ENCODE peak calls at places on chromosomes 4 and X, in five cellular contexts. N, V, P, B and S are unnamed samples.

GRCh38 chr4:124414641-124415040 is 297.9 kb downstream of the ANKRD50 start:
- DNase-seq in N (no peak), V (no peak), B (no peak), P (peak), S (no peak)

GRCh38 chr4:38949416-38950051 is 81.9 kb downstream of the FAM114A1 start:
- DNase-seq in N (peak), V (no peak), B (no peak), P (peak), S (no peak)

GRCh38 chr4:40462326-40462725 is 127.2 kb downstream of the CHRNA9 start:
- DNase-seq in N (no peak), V (no peak), P (no peak), B (no peak), S (peak)

GRCh38 chrX:113804293-113804692 is 779.6 kb upstream of the HTR2C start:
- DNase-seq in P (no peak), V (no peak), B (no peak), N (no peak), S (no peak)

GRCh38 chrX:24965400-24965799 is 50.4 kb downstream of the ARX start:
- DNase-seq in P (no peak), N (no peak), V (no peak), B (no peak), S (no peak)

GRCh38 chrX:10725071-10725470 is 104.7 kb upstream of the MID1 start:
- DNase-seq in N (no peak), V (no peak), P (no peak), B (no peak), S (no peak)

GRCh38 chr4:89754531-89754930 is 82.4 kb downstream of the SNCA start:
- DNase-seq in P (peak), V (no peak), B (no peak), N (no peak), S (no peak)

GRCh38 chrX:46575991-46576392 is 2.4 kb downstream of the CHST7 start:
- DNase-seq in B (no peak), V (peak), P (peak), N (peak), S (no peak)

GRCh38 chr4:125421547-125421946 is 106.8 kb downstream of the FAT4 start:
- DNase-seq in P (no peak), N (no peak), B (no peak), V (no peak), S (no peak)

GRCh38 chr4:27005512-27006246 is 145.0 kb downstream of the STIM2 start:
- DNase-seq in V (no peak), B (no peak), P (peak), N (no peak), S (no peak)

GRCh38 chrX:55867254-55867653 is 149.7 kb downstream of the RRAGB start:
- DNase-seq in V (no peak), N (no peak), B (peak), P (peak), S (peak)

GRCh38 chr4:186068581-186069402 is at the start of gene TLR3:
- DNase-seq in P (peak), N (no peak), V (no peak), B (peak), S (no peak)

GRCh38 chrX:15376956-15377355 is 7.3 kb downstream of the VEGFD start:
- DNase-seq in B (no peak), V (no peak), N (no peak), P (peak), S (no peak)

GRCh38 chr4:143359794-143360193 is 23.1 kb downstream of the GAB1 start:
- DNase-seq in P (no peak), N (no peak), V (no peak), B (no peak), S (no peak)

GRCh38 chr4:73528171-73528570 is 46.6 kb downstream of the AFM start:
- DNase-seq in P (no peak), B (no peak), V (no peak), N (no peak), S (no peak)

GRCh38 chr4:40043786-40044185 is 12.9 kb upstream of the N4BP2 start:
- DNase-seq in B (no peak), V (no peak), P (no peak), N (no peak), S (no peak)

GRCh38 chr4:186204103-186204559 is 12.8 kb downstream of the CYP4V2 start:
- DNase-seq in P (no peak), B (no peak), N (peak), V (peak), S (no peak)

GRCh38 chr4:24328300-24328699 is 256.1 kb downstream of the DHX15 start:
- DNase-seq in N (no peak), B (no peak), V (no peak), P (no peak), S (no peak)

GRCh38 chr4:125021189-125021588 is 293.6 kb upstream of the FAT4 start:
- DNase-seq in V (no peak), P (no peak), N (no peak), B (no peak), S (no peak)

GRCh38 chrX:48003367-48003757 is 427 bp downstream of the ZNF182 start:
- DNase-seq in P (no peak), N (peak), V (no peak), B (no peak), S (no peak)

GRCh38 chr4:70651864-70652506 is 14.3 kb downstream of the JCHAIN start:
- DNase-seq in V (no peak), P (peak), B (no peak), N (no peak), S (no peak)

GRCh38 chr4:119493419-119493818 is 135.2 kb downstream of the PDE5A start:
- DNase-seq in V (no peak), B (no peak), P (peak), N (no peak), S (no peak)

GRCh38 chr4:9704551-9705332 is 76.7 kb upstream of the DRD5 start:
- DNase-seq in N (no peak), P (no peak), V (no peak), B (peak), S (no peak)

GRCh38 chrX:8971116-8971515 is 62.8 kb downstream of the FAM9B start:
- DNase-seq in P (peak), V (no peak), B (no peak), N (no peak), S (peak)

GRCh38 chr4:103718993-103719319 is 829 bp downstream of the TACR3 start:
- DNase-seq in V (no peak), N (no peak), P (peak), B (no peak), S (no peak)

GRCh38 chr4:163398238-163398637 is 54.5 kb downstream of the NPY5R start:
- DNase-seq in N (no peak), B (no peak), P (no peak), V (no peak), S (no peak)

GRCh38 chrX:39133971-39134370 is 332.7 kb downstream of the MID1IP1 start:
- DNase-seq in B (peak), P (no peak), N (peak), V (no peak), S (no peak)

GRCh38 chr4:2284934-2285664 is 23.2 kb upstream of the MXD4 start:
- DNase-seq in P (peak), V (peak), N (peak), B (no peak), S (no peak)

GRCh38 chrX:123184858-123185251 is 777 bp downstream of the GRIA3 start:
- DNase-seq in N (no peak), V (no peak), B (no peak), P (peak), S (no peak)

GRCh38 chr4:80171251-80171650 is 26.1 kb upstream of the PRDM8 start:
- DNase-seq in B (no peak), N (no peak), V (no peak), P (peak), S (no peak)

GRCh38 chrX:47186096-47186740 is 7.4 kb upstream of the UBA1 start:
- DNase-seq in B (no peak), V (no peak), N (no peak), P (no peak), S (no peak)

GRCh38 chr4:151276787-151277557 is at the start of gene PRSS48:
- DNase-seq in N (peak), V (peak), P (peak), B (peak), S (no peak)

GRCh38 chr4:13615162-13615561 is 12.4 kb downstream of the BOD1L1 start:
- DNase-seq in P (no peak), B (no peak), N (no peak), V (no peak), S (no peak)

GRCh38 chrX:129957241-129958099 is 25.0 kb upstream of the BCORL1 start:
- DNase-seq in B (peak), V (peak), N (peak), P (peak), S (peak)

GRCh38 chr4:5973033-5973432 is 45.2 kb downstream of the C4orf50 start:
- DNase-seq in P (no peak), N (no peak), B (no peak), V (peak), S (no peak)

GRCh38 chr4:168551211-168551610 is 54.4 kb downstream of the PALLD start:
- DNase-seq in B (no peak), V (no peak), P (peak), N (no peak), S (no peak)

DNA sequence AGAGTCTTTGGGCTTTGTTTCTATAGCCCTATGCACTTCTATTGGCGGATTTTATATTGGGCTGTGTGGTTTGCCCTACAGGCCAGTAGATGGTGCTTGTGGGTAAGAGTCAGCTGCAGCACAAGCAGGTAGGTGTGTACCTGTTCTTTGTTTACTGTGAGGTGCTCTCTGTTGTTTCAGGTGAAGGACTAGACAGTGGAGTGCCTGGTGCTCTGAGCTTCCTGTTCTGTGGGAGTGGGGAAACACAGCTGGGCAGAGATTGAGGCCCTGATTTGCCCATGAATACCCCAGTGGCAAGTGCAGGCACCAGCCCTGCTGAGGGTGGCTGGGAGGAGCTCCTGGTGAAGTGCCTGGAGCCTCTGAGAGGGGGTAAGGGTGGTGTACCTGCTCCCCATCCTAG is 26.3 kb upstream of the UCP1 start:
- DNase-seq in N (peak), B (peak), V (no peak), P (peak), S (peak)
- TF ChIP-seq CTCF in N (peak), B (no peak), V (no peak), P (peak), S (peak)

GRCh38 chr4:25658357-25658771 is 2.7 kb downstream of the SLC34A2 start:
- DNase-seq in P (no peak), V (no peak), N (no peak), B (no peak), S (no peak)

GRCh38 chr4:25656031-25656430 is 380 bp downstream of the SLC34A2 start:
- DNase-seq in B (no peak), N (no peak), V (no peak), P (no peak), S (no peak)

GRCh38 chr4:25650271-25650670 is 5.4 kb upstream of the SLC34A2 start:
- DNase-seq in V (no peak), N (no peak), B (no peak), P (no peak), S (no peak)

GRCh38 chr4:25654971-25655963 is at the start of gene SLC34A2:
- DNase-seq in B (peak), N (peak), V (no peak), P (no peak), S (no peak)

GRCh38 chr4:25654031-25654970 is 1.4 kb upstream of the SLC34A2 start:
- DNase-seq in B (no peak), N (peak), V (no peak), P (no peak), S (no peak)
- H3K4me3 ChIP-seq in B (no peak), N (no peak), V (no peak), P (no peak), S (no peak)

GRCh38 chr4:52868138-52868537 is 6.0 kb downstream of the RASL11B start:
- DNase-seq in V (no peak), N (no peak), P (no peak), B (no peak), S (no peak)
- TF ChIP-seq CTCF in V (no peak), N (no peak), P (no peak), B (no peak), S (no peak)

DNA sequence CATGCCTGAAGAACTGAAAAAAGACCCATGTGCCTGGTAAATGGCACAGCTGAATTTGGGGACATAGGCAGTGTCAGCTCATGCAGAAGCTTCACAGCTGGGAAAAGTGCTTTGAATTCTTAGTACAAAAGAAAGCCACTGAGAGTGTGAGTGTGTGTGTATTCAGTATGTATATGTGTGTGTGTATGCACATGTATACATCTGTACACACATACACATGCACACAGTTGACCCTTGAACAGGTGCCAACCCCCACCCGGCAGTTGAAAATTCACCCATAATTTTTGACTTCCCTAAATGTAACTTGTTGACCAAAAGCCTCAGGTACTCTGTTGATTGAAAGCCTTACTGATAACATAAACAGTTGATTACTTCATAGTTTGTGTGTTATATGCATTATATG is 49.5 kb upstream of the ENPP6 start:
- DNase-seq in V (no peak), N (no peak), B (no peak), P (no peak), S (no peak)
- H3K4me3 ChIP-seq in V (no peak), N (no peak), B (no peak), P (no peak), S (peak)

GRCh38 chr4:951594-952468 is 19.6 kb downstream of the TMEM175 start:
- DNase-seq in N (no peak), V (peak), B (no peak), P (no peak), S (no peak)

GRCh38 chr4:954211-955020 is 19.0 kb downstream of the DGKQ start:
- DNase-seq in P (no peak), B (no peak), N (no peak), V (no peak), S (no peak)

GRCh38 chr4:952881-953573 is 20.3 kb downstream of the DGKQ start:
- DNase-seq in B (no peak), V (no peak), P (no peak), N (no peak), S (no peak)

GRCh38 chr4:955161-955921 is 18.0 kb downstream of the DGKQ start:
- DNase-seq in V (peak), P (no peak), B (no peak), N (peak), S (no peak)

GRCh38 chr4:953574-953915 is 19.8 kb downstream of the DGKQ start:
- DNase-seq in N (peak), B (no peak), P (no peak), V (no peak), S (no peak)
- TF ChIP-seq CTCF in N (no peak), B (no peak), P (no peak), V (no peak), S (no peak)

GRCh38 chr4:184528713-184529112 is 54.4 kb upstream of the IRF2 start:
- DNase-seq in B (no peak), V (no peak), N (no peak), P (no peak), S (no peak)
- H3K4me3 ChIP-seq in B (no peak), V (no peak), N (no peak), P (no peak), S (no peak)

DNA sequence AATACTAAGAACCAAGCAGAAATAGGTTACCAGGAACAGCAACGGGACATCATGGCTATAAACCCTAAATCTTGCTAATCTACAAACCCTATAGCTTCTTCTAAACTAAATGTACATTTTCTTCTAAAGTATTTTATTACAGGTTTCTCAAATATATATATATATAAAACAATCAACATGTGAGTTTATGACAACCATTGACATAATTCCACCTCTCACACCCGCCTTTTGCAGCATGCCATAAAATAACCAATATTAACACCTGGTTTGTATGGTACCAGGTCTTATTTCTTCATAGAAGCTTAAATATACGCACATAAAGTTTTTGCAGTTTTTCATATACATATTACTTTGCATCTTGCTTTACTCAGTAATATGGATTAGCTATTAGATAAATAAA is 955.3 kb upstream of the LCORL start:
- DNase-seq in B (peak), P (no peak), N (no peak), V (no peak), S (no peak)
- TF ChIP-seq CTCF in B (no peak), P (no peak), N (no peak), V (no peak), S (no peak)

DNA sequence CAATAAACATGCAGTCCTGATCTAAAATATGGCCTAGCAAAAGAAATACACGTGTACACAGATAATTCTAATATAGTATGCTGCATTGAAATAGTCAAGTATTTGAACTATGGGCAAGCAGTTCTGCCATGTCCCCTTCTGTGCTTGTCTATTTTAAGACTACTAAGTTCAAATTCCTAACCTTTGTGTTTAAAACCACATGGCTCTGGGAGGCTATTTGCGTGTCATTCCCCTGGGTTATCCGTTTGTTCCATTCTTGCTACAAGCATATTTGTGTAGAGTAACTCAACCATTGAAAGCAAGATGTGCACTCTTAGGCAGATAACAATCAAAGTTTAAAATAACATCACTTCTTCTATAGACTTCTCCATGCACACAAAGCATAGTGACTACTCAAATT is 25.4 kb upstream of the TBC1D1 start:
- DNase-seq in B (no peak), N (no peak), V (no peak), P (no peak), S (no peak)
- H3K4me3 ChIP-seq in B (no peak), N (no peak), V (no peak), P (no peak), S (no peak)

DNA sequence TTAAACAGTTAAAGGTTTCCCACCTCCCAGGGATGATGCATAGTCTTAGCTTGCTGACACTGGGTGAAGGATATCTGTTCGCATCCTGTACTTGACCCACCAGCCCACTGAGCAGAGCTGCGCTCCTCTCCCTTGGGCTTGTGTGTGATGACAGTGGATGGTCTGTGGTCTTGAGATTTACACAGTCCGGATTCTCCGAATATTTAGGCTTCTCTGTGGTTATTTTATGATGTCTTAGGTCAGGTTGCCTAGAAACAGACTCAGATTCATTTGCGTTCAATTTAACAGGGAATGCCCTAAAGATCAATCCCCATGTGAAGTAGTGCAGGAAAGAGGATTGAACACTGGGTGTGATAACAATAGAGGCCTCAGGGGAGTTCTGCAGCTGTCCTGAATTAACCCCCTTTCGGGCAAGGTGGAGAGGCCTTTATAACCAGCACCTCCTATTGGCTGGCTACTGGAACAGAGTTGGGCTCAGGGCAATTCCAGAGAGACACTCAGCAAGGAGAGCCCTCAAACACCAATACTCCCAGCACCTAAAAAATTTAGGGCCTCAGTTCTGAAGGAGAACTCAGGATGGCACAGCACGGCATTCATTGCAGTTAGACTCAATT is 653.2 kb upstream of the GALNT7 start:
- DNase-seq in V (no peak), N (no peak), B (no peak), P (no peak), S (no peak)
- TF ChIP-seq CTCF in V (no peak), N (no peak), B (no peak), P (no peak), S (no peak)

DNA sequence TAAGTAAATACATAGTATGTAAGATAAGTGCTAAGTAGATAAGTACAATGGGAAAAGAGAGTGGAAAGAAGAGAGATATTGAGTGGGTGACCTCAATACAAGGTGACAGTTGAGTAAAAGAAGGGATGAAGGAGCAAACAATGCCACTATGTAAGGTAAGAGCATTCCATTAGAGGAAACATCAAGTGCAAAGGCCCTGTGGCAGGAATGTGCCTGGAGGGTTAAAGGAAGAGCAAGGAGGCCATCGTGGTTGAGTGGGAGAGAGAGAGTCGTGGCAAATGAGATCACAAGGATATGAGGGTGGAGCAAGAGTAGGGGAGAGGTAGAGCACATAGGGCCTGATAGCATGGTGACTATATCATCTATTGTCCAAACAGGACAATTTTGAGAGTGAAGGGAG is 13.4 kb downstream of the EDNRA start:
- DNase-seq in P (no peak), N (no peak), B (no peak), V (no peak), S (no peak)
- H3K4me3 ChIP-seq in P (no peak), N (no peak), B (no peak), V (no peak), S (no peak)